ENCODE peak calls at places on chromosome 1, in seven cellular contexts. M is GM12878, D is HCT116, S is K562, U is endothelial cell of umbilical vein, Q is H1, E is HepG2. H is an unnamed sample.
A peak's percentile ranks its signal among the peaks of the same experiment; 100 is the strongest.

GRCh38 chr1:173341307-173341706 is 134.2 kb upstream of the TNFSF4 start:
- DNase-seq in M (no peak), D (no peak), S (no peak), U (no peak), Q (no peak), E (no peak), H (no peak)

GRCh38 chr1:54111624-54112023 is 41.2 kb downstream of the CDCP2 start:
- DNase-seq in M (no peak), D (no peak), S (no peak), U (no peak), Q (no peak), E (no peak), H (no peak)

GRCh38 chr1:235703516-235703915 is 53.9 kb upstream of the GNG4 start:
- DNase-seq in M (no peak), D (no peak), S (no peak), U (peak; percentile 12), Q (no peak), E (no peak), H (no peak)

GRCh38 chr1:225462714-225463574 is 35.1 kb upstream of the LBR start:
- DNase-seq in M (no peak), D (no peak), S (no peak), U (no peak), Q (no peak), E (no peak), H (no peak)

GRCh38 chr1:26165126-26165892 is 3.5 kb downstream of the C1orf232 start:
- DNase-seq in M (no peak), D (no peak), S (no peak), U (no peak), Q (no peak), E (no peak), H (no peak)

GRCh38 chr1:19009882-19010321 is 53.4 kb upstream of the IFFO2 start:
- DNase-seq in M (no peak), D (peak; percentile 54), S (no peak), U (peak; percentile 37), Q (peak; percentile 57), E (peak; percentile 91), H (no peak)

GRCh38 chr1:225963735-225964530 is 22.9 kb upstream of the LEFTY2 start:
- DNase-seq in M (no peak), D (no peak), S (no peak), U (no peak), Q (no peak), E (no peak), H (no peak)

GRCh38 chr1:215004121-215004837 is 78.3 kb upstream of the KCNK2 start:
- DNase-seq in M (no peak), D (no peak), S (no peak), U (no peak), Q (no peak), E (no peak), H (peak; percentile 48)

GRCh38 chr1:17601643-17602382 is 62.3 kb downstream of the ARHGEF10L start:
- DNase-seq in M (no peak), D (no peak), S (no peak), U (no peak), Q (no peak), E (no peak), H (no peak)

GRCh38 chr1:213656482-213656881 is 331.3 kb upstream of the PROX1 start:
- DNase-seq in M (no peak), D (no peak), S (no peak), U (no peak), Q (no peak), E (peak; percentile 72), H (no peak)

GRCh38 chr1:161367684-161368398 is at the start of gene CFAP126:
- DNase-seq in M (peak; percentile 35), D (peak; percentile 51), S (peak; percentile 73), U (peak; percentile 81), Q (no peak), E (peak; percentile 90), H (no peak)

GRCh38 chr1:34852677-34853217 is 6.8 kb downstream of the SMIM12 start:
- DNase-seq in M (peak; percentile 80), D (peak; percentile 90), S (peak; percentile 94), U (peak; percentile 98), Q (peak; percentile 95), E (peak; percentile 92), H (peak; percentile 83)
- H3K9me3 ChIP-seq in M (no peaks in the 10 kb centered on the region), D (no peaks in the 10 kb centered on the region), S (no peaks in the 10 kb centered on the region), U (no peaks in the 10 kb centered on the region), Q (no peaks in the 10 kb centered on the region), E (no peaks in the 10 kb centered on the region), H (no peaks in the 10 kb centered on the region)

GRCh38 chr1:869499-870244 is 54.1 kb upstream of the SAMD11 start:
- DNase-seq in M (no peak), D (peak; percentile 26), S (peak; percentile 88), U (peak; percentile 39), Q (no peak), E (peak; percentile 9), H (no peak)
- TF ChIP-seq EZH2 in M (no peak), D (no peak), S (no peak), U (no peak), Q (no peak), E (no peak), H (no peak)

DNA sequence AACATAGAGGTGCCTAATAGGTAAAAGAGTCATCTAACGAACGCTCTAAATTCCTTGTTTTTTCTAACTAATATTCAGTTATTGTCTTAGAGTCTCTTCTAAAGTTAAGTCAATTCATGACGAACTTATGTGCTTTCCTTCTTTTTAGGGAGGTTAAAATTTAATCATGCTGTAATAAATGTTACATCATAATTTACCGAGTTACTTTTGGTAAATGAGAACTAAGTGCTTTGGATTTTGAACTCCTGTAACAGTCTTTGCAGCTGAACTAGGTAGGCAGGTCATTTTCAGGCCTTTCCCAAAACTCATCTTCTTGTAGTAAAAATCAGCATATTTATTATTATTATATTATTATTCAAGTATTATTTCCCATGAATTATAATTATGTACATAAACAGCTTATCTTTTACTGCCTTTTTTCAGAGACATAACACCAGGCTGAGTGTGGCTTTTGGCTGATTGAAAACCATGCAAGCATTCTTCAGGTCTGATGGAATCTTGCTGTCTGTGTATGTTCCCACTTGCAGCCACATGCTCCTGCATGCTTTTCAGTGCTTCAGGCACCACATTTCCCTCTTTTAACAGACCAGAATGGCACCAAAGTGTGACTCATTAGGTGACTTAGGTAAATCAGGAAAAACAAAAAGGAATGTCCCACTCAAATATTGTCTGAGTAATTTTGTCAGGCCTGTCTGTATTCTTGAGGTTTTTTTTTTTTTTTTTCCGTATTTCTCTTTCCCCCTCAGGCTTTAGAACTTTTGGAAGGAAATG is 81.0 kb upstream of the CD55 start:
- DNase-seq in M (no peak), D (no peak), S (no peak), U (peak; percentile 59), Q (no peak), E (peak; percentile 74), H (no peak)
- TF ChIP-seq POLR2AphosphoS5 in M (no peak), D (no peak), S (no peak), U (no peak), Q (no peak), E (no peak), H (no peak)

GRCh38 chr1:182488803-182489202 is 38.9 kb downstream of the RGSL1 start:
- DNase-seq in M (no peak), D (no peak), S (no peak), U (no peak), Q (no peak), E (no peak), H (no peak)
- H3K9me3 ChIP-seq in M (no peaks in the 10 kb centered on the region), D (no peaks in the 10 kb centered on the region), S (no peaks in the 10 kb centered on the region), U (no peaks in the 10 kb centered on the region), Q (no peaks in the 10 kb centered on the region), E (no peaks in the 10 kb centered on the region), H (no peaks in the 10 kb centered on the region)

GRCh38 chr1:159188375-159188788 is 16.3 kb upstream of the ACKR1 start:
- DNase-seq in M (no peak), D (no peak), S (no peak), U (peak; percentile 80), Q (peak; percentile 89), E (no peak), H (no peak)
- TF ChIP-seq EZH2 in M (no peak), D (no peak), S (no peak), U (peak; percentile 33), Q (no peak), E (no peak), H (no peak)

H was measured in SK-N-MC.